ENCODE peak calls at places on chromosome 6, in six cellular contexts. T, V, Z, M, C and U are unnamed samples.

GRCh38 chr6:158706369-158706982 is 56.6 kb downstream of the SYTL3 start:
- DNase-seq in T (no peak), V (no peak), Z (no peak), M (no peak), C (no peak), U (peak)

GRCh38 chr6:154511735-154512097 is 1.2 kb upstream of the CNKSR3 start:
- DNase-seq in T (no peak), V (no peak), Z (no peak), M (no peak), C (no peak), U (no peak)

GRCh38 chr6:68746376-68746775 is 111.3 kb downstream of the ADGRB3 start:
- DNase-seq in T (no peak), V (no peak), Z (no peak), M (no peak), C (no peak), U (no peak)

GRCh38 chr6:138609801-138610430 is 110.6 kb upstream of the NHSL1 start:
- DNase-seq in T (no peak), V (no peak), Z (no peak), M (no peak), C (no peak), U (no peak)

GRCh38 chr6:76230711-76231110 is 158.2 kb upstream of the IMPG1 start:
- DNase-seq in T (no peak), V (no peak), Z (no peak), M (no peak), C (no peak), U (peak)

GRCh38 chr6:116568111-116568510 is 3.2 kb upstream of the RWDD1 start:
- DNase-seq in T (no peak), V (no peak), Z (no peak), M (no peak), C (no peak), U (no peak)

GRCh38 chr6:149567846-149568585 is 1.8 kb downstream of the GINM1 start:
- DNase-seq in T (no peak), V (no peak), Z (no peak), M (no peak), C (no peak), U (no peak)

GRCh38 chr6:85660181-85660611 is 17.5 kb upstream of the SYNCRIP start:
- DNase-seq in T (peak), V (no peak), Z (no peak), M (no peak), C (peak), U (peak)

GRCh38 chr6:101396552-101397173 is 3.2 kb downstream of the GRIK2 start:
- DNase-seq in T (peak), V (peak), Z (no peak), M (peak), C (no peak), U (no peak)

GRCh38 chr6:137291441-137291840 is 72.3 kb upstream of the IFNGR1 start:
- DNase-seq in T (no peak), V (no peak), Z (no peak), M (peak), C (peak), U (no peak)

GRCh38 chr6:10586302-10586701 is 65.2 kb downstream of the GCNT2 start:
- DNase-seq in T (no peak), V (no peak), Z (no peak), M (no peak), C (no peak), U (no peak)

GRCh38 chr6:130825772-130826441 is 1.3 kb upstream of the SMLR1 start:
- DNase-seq in T (no peak), V (no peak), Z (no peak), M (no peak), C (no peak), U (no peak)

GRCh38 chr6:7974932-7975763 is 64.6 kb upstream of the TXNDC5 start:
- DNase-seq in T (peak), V (no peak), Z (no peak), M (peak), C (peak), U (peak)

GRCh38 chr6:44646355-44646754 is 258.8 kb downstream of the CDC5L start:
- DNase-seq in T (no peak), V (no peak), Z (no peak), M (no peak), C (no peak), U (no peak)

GRCh38 chr6:79307321-79308036 is 73.0 kb upstream of the HMGN3 start:
- DNase-seq in T (peak), V (no peak), Z (no peak), M (no peak), C (no peak), U (no peak)

GRCh38 chr6:79536615-79536968 is 638 bp downstream of the LCA5 start:
- DNase-seq in T (no peak), V (no peak), Z (no peak), M (no peak), C (peak), U (no peak)

GRCh38 chr6:102402635-102403329 is 1009.3 kb downstream of the GRIK2 start:
- DNase-seq in T (no peak), V (no peak), Z (no peak), M (no peak), C (no peak), U (no peak)

GRCh38 chr6:5761370-5761769 is 245.4 kb downstream of the NRN1 start:
- DNase-seq in T (no peak), V (no peak), Z (no peak), M (no peak), C (no peak), U (no peak)

GRCh38 chr6:73006161-73006560 is 219.1 kb downstream of the KHDC1L start:
- DNase-seq in T (no peak), V (no peak), Z (no peak), M (no peak), C (no peak), U (no peak)

GRCh38 chr6:166176106-166176505 is 8.5 kb upstream of the TBXT start:
- DNase-seq in T (no peak), V (no peak), Z (no peak), M (no peak), C (no peak), U (no peak)

GRCh38 chr6:19554356-19555225 is 282.6 kb upstream of the ID4 start:
- DNase-seq in T (no peak), V (no peak), Z (peak), M (no peak), C (no peak), U (no peak)

GRCh38 chr6:140039343-140039742 is 664.9 kb upstream of the CITED2 start:
- DNase-seq in T (no peak), V (no peak), Z (no peak), M (no peak), C (no peak), U (no peak)

GRCh38 chr6:108497883-108498282 is 62.8 kb upstream of the FOXO3 start:
- DNase-seq in T (no peak), V (no peak), Z (no peak), M (no peak), C (no peak), U (peak)

GRCh38 chr6:64330694-64331309 is 695.2 kb downstream of the PHF3 start:
- DNase-seq in T (peak), V (no peak), Z (peak), M (peak), C (peak), U (no peak)

GRCh38 chr6:136654086-136654485 is 103.9 kb upstream of the MAP7 start:
- DNase-seq in T (no peak), V (no peak), Z (no peak), M (no peak), C (no peak), U (no peak)

GRCh38 chr6:25583099-25583498 is 68.9 kb upstream of the SCGN start:
- DNase-seq in T (no peak), V (no peak), Z (no peak), M (no peak), C (no peak), U (no peak)

GRCh38 chr6:30748301-30748769 is 4.0 kb upstream of the IER3 start:
- DNase-seq in T (no peak), V (no peak), Z (no peak), M (no peak), C (no peak), U (no peak)

GRCh38 chr6:6007311-6008113 is 787 bp upstream of the NRN1 start:
- DNase-seq in T (no peak), V (no peak), Z (peak), M (no peak), C (no peak), U (no peak)

GRCh38 chr6:154615483-154616025 is 105.1 kb upstream of the CNKSR3 start:
- DNase-seq in T (no peak), V (no peak), Z (peak), M (peak), C (peak), U (peak)

GRCh38 chr6:158783851-158784250 is 35.3 kb downstream of the EZR start:
- DNase-seq in T (no peak), V (no peak), Z (no peak), M (no peak), C (no peak), U (no peak)

GRCh38 chr6:16043171-16044142 is 85.4 kb upstream of the MYLIP start:
- DNase-seq in T (no peak), V (no peak), Z (no peak), M (no peak), C (no peak), U (no peak)

GRCh38 chr6:1614448-1614766 is 4.7 kb downstream of the FOXC1 start:
- DNase-seq in T (no peak), V (no peak), Z (no peak), M (no peak), C (no peak), U (no peak)

GRCh38 chr6:32182617-32183016 is 1.4 kb downstream of the AGER start:
- DNase-seq in T (no peak), V (no peak), Z (no peak), M (no peak), C (no peak), U (no peak)

GRCh38 chr6:147676896-147677295 is 168.4 kb downstream of the SAMD5 start:
- DNase-seq in T (no peak), V (no peak), Z (no peak), M (no peak), C (no peak), U (no peak)

GRCh38 chr6:134822920-134823430 is 126.9 kb downstream of the ALDH8A1 start:
- DNase-seq in T (peak), V (no peak), Z (peak), M (peak), C (peak), U (peak)

GRCh38 chr6:26569433-26569764 is 27.4 kb upstream of the ABT1 start:
- DNase-seq in T (no peak), V (no peak), Z (no peak), M (no peak), C (no peak), U (no peak)

GRCh38 chr6:45470131-45470738 is 92.5 kb upstream of the SUPT3H start:
- DNase-seq in T (no peak), V (no peak), Z (no peak), M (no peak), C (no peak), U (no peak)

GRCh38 chr6:149271348-149272340 is 45.9 kb upstream of the TAB2 start:
- DNase-seq in T (no peak), V (peak), Z (no peak), M (no peak), C (no peak), U (no peak)

GRCh38 chr6:157326979-157327378 is 3.7 kb upstream of the TMEM242 start:
- DNase-seq in T (no peak), V (no peak), Z (no peak), M (no peak), C (no peak), U (no peak)